ENCODE peak calls at places on chromosome 9, in nine cellular contexts. F, R, G, X, B, Y, E, O and M are unnamed samples.

GRCh38 chr9:23769307-23769935 is 56.6 kb downstream of the ELAVL2 start:
- DNase-seq in F (no peak), R (no peak), G (no peak), X (no peak), B (no peak), Y (peak), E (no peak), O (no peak), M (no peak)

GRCh38 chr9:35790385-35791291 is 753 bp upstream of the NPR2 start:
- DNase-seq in F (peak), R (peak), G (peak), X (peak), B (peak), Y (peak), E (peak), O (peak), M (peak)

GRCh38 chr9:114592356-114592755 is 4.8 kb downstream of the ATP6V1G1 start:
- DNase-seq in F (no peak), R (peak), G (no peak), X (no peak), B (no peak), Y (peak), E (no peak), O (no peak), M (no peak)

GRCh38 chr9:78278177-78278777 is 18.6 kb upstream of the PSAT1 start:
- DNase-seq in F (no peak), R (no peak), G (no peak), X (no peak), B (no peak), Y (no peak), E (no peak), O (no peak), M (no peak)

GRCh38 chr9:136698681-136699246 is 11.5 kb upstream of the AGPAT2 start:
- DNase-seq in F (no peak), R (no peak), G (no peak), X (no peak), B (no peak), Y (no peak), E (no peak), O (no peak), M (no peak)

GRCh38 chr9:69223605-69224004 is 49.5 kb downstream of the TJP2 start:
- DNase-seq in F (no peak), R (no peak), G (peak), X (peak), B (no peak), Y (peak), E (no peak), O (no peak), M (peak)

GRCh38 chr9:133374612-133375115 is 1.2 kb downstream of the SURF4 start:
- DNase-seq in F (peak), R (no peak), G (no peak), X (no peak), B (no peak), Y (peak), E (no peak), O (no peak), M (no peak)

GRCh38 chr9:36470891-36471290 is 70.8 kb upstream of the RNF38 start:
- DNase-seq in F (peak), R (peak), G (no peak), X (no peak), B (no peak), Y (peak), E (peak), O (peak), M (no peak)

GRCh38 chr9:132997591-132997990 is 19.1 kb downstream of the GFI1B start:
- DNase-seq in F (no peak), R (no peak), G (peak), X (no peak), B (no peak), Y (peak), E (no peak), O (peak), M (no peak)

GRCh38 chr9:128124873-128125574 is 2.5 kb downstream of the PTGES2 start:
- DNase-seq in F (no peak), R (peak), G (peak), X (peak), B (peak), Y (peak), E (peak), O (no peak), M (peak)

GRCh38 chr9:94826644-94827410 is 100.3 kb downstream of the AOPEP start:
- DNase-seq in F (no peak), R (no peak), G (peak), X (no peak), B (no peak), Y (no peak), E (no peak), O (no peak), M (no peak)

GRCh38 chr9:98575379-98576346 is 133.1 kb downstream of the GABBR2 start:
- DNase-seq in F (peak), R (no peak), G (no peak), X (no peak), B (no peak), Y (peak), E (peak), O (peak), M (no peak)

GRCh38 chr9:105054488-105054887 is 126.5 kb upstream of the ABCA1 start:
- DNase-seq in F (no peak), R (no peak), G (no peak), X (no peak), B (no peak), Y (peak), E (no peak), O (peak), M (no peak)

GRCh38 chr9:36332006-36332405 is 68.1 kb downstream of the RNF38 start:
- DNase-seq in F (no peak), R (no peak), G (no peak), X (no peak), B (no peak), Y (no peak), E (no peak), O (no peak), M (no peak)

GRCh38 chr9:88574993-88575392 is 40.0 kb downstream of the NXNL2 start:
- DNase-seq in F (no peak), R (no peak), G (no peak), X (no peak), B (no peak), Y (no peak), E (no peak), O (no peak), M (no peak)

GRCh38 chr9:98176391-98177259 is 15.8 kb downstream of the CORO2A start:
- DNase-seq in F (no peak), R (no peak), G (peak), X (no peak), B (peak), Y (no peak), E (no peak), O (no peak), M (no peak)

GRCh38 chr9:137085918-137086530 is 761 bp upstream of the MAN1B1 start:
- DNase-seq in F (peak), R (peak), G (peak), X (no peak), B (no peak), Y (peak), E (peak), O (no peak), M (peak)

GRCh38 chr9:68555416-68555815 is 14.7 kb upstream of the TMEM252 start:
- DNase-seq in F (no peak), R (no peak), G (no peak), X (no peak), B (no peak), Y (no peak), E (no peak), O (no peak), M (no peak)